ENCODE peak calls at places on chromosomes 12 and 14, in nine cellular contexts. One of them, this sample, is unnamed. For H3K4me1, the result is how much of the 10 kb centered on the place peaks cover.

GRCh38 chr12:79524507-79525148 is 166.1 kb downstream of the PAWR start:
- DNase-seq in left ventricle myocardium inferior: no peak
- DNase-seq in CD8-positive, alpha-beta T cell: no peak
- DNase-seq in right cardiac atrium: no peak
- DNase-seq in ascending aorta: no peak
- DNase-seq in sigmoid colon: no peak
- DNase-seq in prostate gland: no peak
- DNase-seq in fibroblast of lung: peak
- DNase-seq in left lung: no peak
- DNase-seq in this sample: no peak

GRCh38 chr14:70073924-70074566 is 114.7 kb downstream of the SLC8A3 start:
- DNase-seq in prostate gland: peak
- DNase-seq in left lung: peak
- DNase-seq in CD8-positive, alpha-beta T cell: no peak
- DNase-seq in right cardiac atrium: peak
- DNase-seq in ascending aorta: no peak
- DNase-seq in fibroblast of lung: peak
- DNase-seq in left ventricle myocardium inferior: no peak
- DNase-seq in sigmoid colon: no peak
- DNase-seq in this sample: no peak

GRCh38 chr12:47307680-47308399 is 228.1 kb upstream of the AMIGO2 start:
- DNase-seq in left ventricle myocardium inferior: no peak
- DNase-seq in right cardiac atrium: no peak
- DNase-seq in fibroblast of lung: peak
- DNase-seq in left lung: no peak
- DNase-seq in CD8-positive, alpha-beta T cell: peak
- DNase-seq in sigmoid colon: no peak
- DNase-seq in prostate gland: peak
- DNase-seq in ascending aorta: no peak
- DNase-seq in this sample: no peak

GRCh38 chr12:80553316-80553715 is 109.3 kb downstream of the PTPRQ start:
- DNase-seq in left lung: no peak
- DNase-seq in right cardiac atrium: no peak
- DNase-seq in fibroblast of lung: peak
- DNase-seq in ascending aorta: no peak
- DNase-seq in left ventricle myocardium inferior: no peak
- DNase-seq in prostate gland: no peak
- DNase-seq in sigmoid colon: no peak
- DNase-seq in CD8-positive, alpha-beta T cell: no peak
- DNase-seq in this sample: no peak

GRCh38 chr12:130181211-130181610 is 18.9 kb downstream of the FZD10 start:
- DNase-seq in left lung: no peak
- DNase-seq in fibroblast of lung: no peak
- DNase-seq in prostate gland: no peak
- DNase-seq in ascending aorta: no peak
- DNase-seq in CD8-positive, alpha-beta T cell: no peak
- DNase-seq in right cardiac atrium: no peak
- DNase-seq in left ventricle myocardium inferior: no peak
- DNase-seq in sigmoid colon: no peak
- DNase-seq in this sample: no peak

GRCh38 chr14:89198544-89199329 is 218.3 kb downstream of the FOXN3 start:
- DNase-seq in right cardiac atrium: no peak
- DNase-seq in left ventricle myocardium inferior: no peak
- DNase-seq in sigmoid colon: no peak
- DNase-seq in ascending aorta: no peak
- DNase-seq in prostate gland: no peak
- DNase-seq in CD8-positive, alpha-beta T cell: no peak
- DNase-seq in left lung: no peak
- DNase-seq in fibroblast of lung: peak
- DNase-seq in this sample: no peak

GRCh38 chr12:94941440-94941862 is 62.0 kb downstream of the NDUFA12 start:
- DNase-seq in sigmoid colon: no peak
- DNase-seq in fibroblast of lung: peak
- DNase-seq in prostate gland: no peak
- DNase-seq in left lung: no peak
- DNase-seq in left ventricle myocardium inferior: peak
- DNase-seq in ascending aorta: peak
- DNase-seq in CD8-positive, alpha-beta T cell: no peak
- DNase-seq in right cardiac atrium: peak
- DNase-seq in this sample: peak

GRCh38 chr12:11907625-11908024 is 163.1 kb upstream of the BCL2L14 start:
- DNase-seq in left ventricle myocardium inferior: no peak
- DNase-seq in ascending aorta: no peak
- DNase-seq in left lung: no peak
- DNase-seq in fibroblast of lung: no peak
- DNase-seq in CD8-positive, alpha-beta T cell: no peak
- DNase-seq in prostate gland: no peak
- DNase-seq in right cardiac atrium: no peak
- DNase-seq in sigmoid colon: no peak
- DNase-seq in this sample: no peak

GRCh38 chr14:95519699-95520098 is 3.2 kb upstream of the SYNE3 start:
- DNase-seq in left lung: peak
- DNase-seq in fibroblast of lung: peak
- DNase-seq in right cardiac atrium: peak
- DNase-seq in left ventricle myocardium inferior: peak
- DNase-seq in CD8-positive, alpha-beta T cell: peak
- DNase-seq in sigmoid colon: peak
- DNase-seq in prostate gland: no peak
- DNase-seq in ascending aorta: peak
- DNase-seq in this sample: no peak

GRCh38 chr12:124191024-124191359 is 103.9 kb upstream of the RFLNA start:
- DNase-seq in right cardiac atrium: no peak
- DNase-seq in ascending aorta: no peak
- DNase-seq in sigmoid colon: no peak
- DNase-seq in left lung: no peak
- DNase-seq in left ventricle myocardium inferior: no peak
- DNase-seq in prostate gland: no peak
- DNase-seq in CD8-positive, alpha-beta T cell: no peak
- DNase-seq in fibroblast of lung: peak
- DNase-seq in this sample: no peak

GRCh38 chr14:99246536-99247083 is 25.4 kb downstream of the BCL11B start:
- DNase-seq in prostate gland: no peak
- DNase-seq in left lung: no peak
- DNase-seq in sigmoid colon: no peak
- DNase-seq in CD8-positive, alpha-beta T cell: peak
- DNase-seq in fibroblast of lung: no peak
- DNase-seq in left ventricle myocardium inferior: no peak
- DNase-seq in ascending aorta: no peak
- DNase-seq in right cardiac atrium: no peak
- DNase-seq in this sample: no peak

GRCh38 chr14:31449971-31450610 is 7.2 kb downstream of the DTD2 start:
- DNase-seq in left lung: no peak
- DNase-seq in ascending aorta: no peak
- DNase-seq in right cardiac atrium: no peak
- DNase-seq in fibroblast of lung: peak
- DNase-seq in left ventricle myocardium inferior: no peak
- DNase-seq in CD8-positive, alpha-beta T cell: no peak
- DNase-seq in sigmoid colon: no peak
- DNase-seq in prostate gland: no peak
- DNase-seq in this sample: no peak

GRCh38 chr12:55624056-55624455 is 12.6 kb upstream of the OR10P1 start:
- DNase-seq in ascending aorta: no peak
- DNase-seq in sigmoid colon: no peak
- DNase-seq in right cardiac atrium: no peak
- DNase-seq in left lung: no peak
- DNase-seq in prostate gland: no peak
- DNase-seq in fibroblast of lung: no peak
- DNase-seq in left ventricle myocardium inferior: no peak
- DNase-seq in CD8-positive, alpha-beta T cell: no peak
- DNase-seq in this sample: no peak

GRCh38 chr12:75097003-75097402 is 112.6 kb downstream of the KCNC2 start:
- DNase-seq in left ventricle myocardium inferior: no peak
- DNase-seq in fibroblast of lung: peak
- DNase-seq in right cardiac atrium: no peak
- DNase-seq in left lung: no peak
- DNase-seq in prostate gland: no peak
- DNase-seq in CD8-positive, alpha-beta T cell: no peak
- DNase-seq in sigmoid colon: no peak
- DNase-seq in ascending aorta: no peak
- DNase-seq in this sample: no peak
- H3K4me3 ChIP-seq in left ventricle myocardium inferior: no peak
- H3K4me3 ChIP-seq in fibroblast of lung: no peak
- H3K4me3 ChIP-seq in right cardiac atrium: no peak
- H3K4me3 ChIP-seq in left lung: no peak
- H3K4me3 ChIP-seq in prostate gland: no peak
- H3K4me3 ChIP-seq in CD8-positive, alpha-beta T cell: no peak
- H3K4me3 ChIP-seq in sigmoid colon: no peak
- H3K4me3 ChIP-seq in ascending aorta: no peak
- H3K4me3 ChIP-seq in this sample: no peak

DNA sequence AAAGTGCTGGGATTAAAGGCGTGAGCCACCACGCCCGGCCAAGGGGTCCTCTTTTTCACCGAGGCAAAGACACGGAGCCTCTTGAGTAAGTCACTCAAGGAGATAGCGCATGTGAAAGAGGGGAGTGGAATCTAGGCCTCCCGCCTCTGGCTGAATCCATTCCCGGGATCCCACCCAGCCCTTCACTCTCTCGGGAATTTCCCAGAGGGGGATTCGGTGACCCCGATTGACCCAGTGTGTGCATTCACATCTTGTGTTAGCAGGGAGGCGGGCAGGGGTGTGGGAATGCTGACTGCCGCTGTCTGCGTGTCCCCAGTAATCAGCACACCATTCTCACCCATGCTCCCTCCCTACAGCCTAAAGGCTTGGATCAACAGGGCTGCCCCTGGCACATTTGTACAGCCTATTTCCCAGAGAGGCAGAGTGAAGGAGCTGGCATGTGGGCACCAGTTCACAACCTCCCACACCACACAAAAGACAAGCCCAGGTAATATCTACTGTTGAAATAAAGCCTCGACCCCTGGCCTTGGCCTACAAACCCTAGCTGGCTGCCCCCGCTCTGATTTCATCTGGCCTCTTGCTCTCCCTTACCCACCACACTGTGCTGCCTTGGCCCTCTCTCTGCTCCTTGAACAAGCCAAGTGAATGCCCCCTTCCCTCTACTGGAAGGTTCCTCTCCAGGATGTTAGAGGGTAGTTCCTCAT is 1.3 kb upstream of the LTBP2 start:
- DNase-seq in ascending aorta: no peak
- DNase-seq in fibroblast of lung: no peak
- DNase-seq in left lung: no peak
- DNase-seq in left ventricle myocardium inferior: no peak
- DNase-seq in sigmoid colon: no peak
- DNase-seq in prostate gland: no peak
- DNase-seq in right cardiac atrium: no peak
- DNase-seq in CD8-positive, alpha-beta T cell: no peak
- DNase-seq in this sample: no peak
- H3K4me1 ChIP-seq in ascending aorta: half or more
- H3K4me1 ChIP-seq in fibroblast of lung: under half
- H3K4me1 ChIP-seq in left lung: half or more
- H3K4me1 ChIP-seq in left ventricle myocardium inferior: under half
- H3K4me1 ChIP-seq in sigmoid colon: under half
- H3K4me1 ChIP-seq in prostate gland: under half
- H3K4me1 ChIP-seq in right cardiac atrium: under half
- H3K4me1 ChIP-seq in CD8-positive, alpha-beta T cell: under half
- H3K4me1 ChIP-seq in this sample: half or more

DNA sequence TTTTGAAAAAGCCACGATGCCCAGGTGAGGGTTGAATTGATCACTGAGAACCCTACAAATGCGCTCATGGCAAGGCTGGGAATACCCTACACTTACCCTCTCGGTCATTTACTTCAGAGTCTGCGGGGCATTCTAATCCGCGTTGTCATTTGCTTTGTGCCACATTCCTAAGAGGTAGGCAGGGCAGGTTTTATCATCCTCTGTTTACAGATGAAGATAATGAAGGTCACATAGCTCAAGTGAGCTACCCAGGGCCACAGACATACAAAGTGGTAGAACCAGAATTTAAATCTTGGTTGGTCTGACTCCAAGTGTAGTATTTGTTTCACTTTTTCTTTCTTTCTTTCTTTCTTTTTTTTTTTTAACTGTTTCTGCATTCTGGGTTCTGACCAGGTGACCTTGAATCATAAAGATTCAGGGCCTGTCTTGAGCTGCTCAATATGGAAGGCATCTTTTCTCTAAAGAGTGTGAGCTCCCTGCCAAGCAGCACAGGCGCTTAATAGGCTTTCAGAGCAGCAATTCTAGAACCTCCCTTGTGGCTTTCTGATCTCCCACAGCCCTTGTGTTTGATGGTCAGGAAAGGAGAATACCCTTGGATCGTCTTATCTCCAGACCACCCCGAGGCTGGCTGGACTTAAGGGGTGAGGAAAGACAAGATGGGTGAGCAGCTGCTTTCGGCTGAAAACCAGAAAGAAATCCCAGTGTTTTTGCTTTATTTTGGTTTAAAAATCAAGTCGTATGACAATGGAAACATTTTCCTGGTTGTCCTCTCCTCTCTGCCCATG is 662 bp upstream of the BATF start:
- DNase-seq in fibroblast of lung: no peak
- DNase-seq in right cardiac atrium: no peak
- DNase-seq in CD8-positive, alpha-beta T cell: no peak
- DNase-seq in left lung: no peak
- DNase-seq in prostate gland: no peak
- DNase-seq in ascending aorta: no peak
- DNase-seq in sigmoid colon: no peak
- DNase-seq in left ventricle myocardium inferior: no peak
- DNase-seq in this sample: no peak
- H3K27ac ChIP-seq in fibroblast of lung: no peak
- H3K27ac ChIP-seq in right cardiac atrium: no peak
- H3K27ac ChIP-seq in CD8-positive, alpha-beta T cell: peak
- H3K27ac ChIP-seq in left lung: peak
- H3K27ac ChIP-seq in prostate gland: peak
- H3K27ac ChIP-seq in ascending aorta: no peak
- H3K27ac ChIP-seq in sigmoid colon: no peak
- H3K27ac ChIP-seq in left ventricle myocardium inferior: no peak
- H3K27ac ChIP-seq in this sample: no peak

DNA sequence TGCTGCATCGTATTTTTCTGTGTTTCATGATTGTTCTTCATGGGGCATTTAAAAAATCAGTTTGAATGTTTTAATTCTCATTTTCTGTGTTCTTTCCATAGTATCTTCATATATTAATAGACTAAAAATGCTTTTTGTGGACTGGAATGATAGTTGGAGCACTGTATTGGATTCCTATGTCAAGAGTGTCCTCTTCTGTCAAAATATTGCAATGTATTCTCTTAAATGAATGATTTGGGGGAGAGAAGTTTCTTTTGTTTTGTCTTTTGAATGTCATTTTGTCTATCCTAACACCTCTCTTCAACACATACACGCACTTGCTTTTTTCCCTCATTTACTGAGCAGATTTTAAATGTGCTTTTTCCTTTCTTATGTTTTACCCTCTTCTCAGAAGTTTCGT is 4.7 kb upstream of the EIF2S3B start:
- DNase-seq in ascending aorta: no peak
- DNase-seq in left lung: no peak
- DNase-seq in fibroblast of lung: peak
- DNase-seq in prostate gland: no peak
- DNase-seq in sigmoid colon: no peak
- DNase-seq in CD8-positive, alpha-beta T cell: no peak
- DNase-seq in right cardiac atrium: no peak
- DNase-seq in left ventricle myocardium inferior: no peak
- DNase-seq in this sample: no peak
- H3K4me3 ChIP-seq in ascending aorta: no peak
- H3K4me3 ChIP-seq in left lung: no peak
- H3K4me3 ChIP-seq in fibroblast of lung: no peak
- H3K4me3 ChIP-seq in prostate gland: no peak
- H3K4me3 ChIP-seq in sigmoid colon: no peak
- H3K4me3 ChIP-seq in CD8-positive, alpha-beta T cell: no peak
- H3K4me3 ChIP-seq in right cardiac atrium: no peak
- H3K4me3 ChIP-seq in left ventricle myocardium inferior: no peak
- H3K4me3 ChIP-seq in this sample: no peak

This sample was measured in thoracic aorta.